ENCODE peak calls at places on chromosomes 1 and 21, in seven cellular contexts. One of them, this sample, is unnamed.

GRCh38 chr1:244419004-244419403 is 32.7 kb downstream of the ADSS2 start:
- DNase-seq in GM23338: no peak
- DNase-seq in HCT116: no peak
- DNase-seq in brain microvascular endothelial cell: no peak
- DNase-seq in K562: no peak
- DNase-seq in body of pancreas: no peak
- DNase-seq in vagina: no peak
- DNase-seq in this sample: no peak

GRCh38 chr1:182056596-182057366 is 4.7 kb downstream of the ZNF648 start:
- DNase-seq in GM23338: peak
- DNase-seq in vagina: no peak
- DNase-seq in HCT116: no peak
- DNase-seq in body of pancreas: no peak
- DNase-seq in brain microvascular endothelial cell: no peak
- DNase-seq in K562: no peak
- DNase-seq in this sample: no peak

GRCh38 chr1:47752048-47752451 is 245.1 kb downstream of the TRABD2B start:
- DNase-seq in body of pancreas: no peak
- DNase-seq in K562: no peak
- DNase-seq in vagina: no peak
- DNase-seq in GM23338: no peak
- DNase-seq in brain microvascular endothelial cell: no peak
- DNase-seq in HCT116: no peak
- DNase-seq in this sample: peak

GRCh38 chr1:241499910-241500309 is 19.6 kb downstream of the FH start:
- DNase-seq in HCT116: no peak
- DNase-seq in vagina: no peak
- DNase-seq in GM23338: peak
- DNase-seq in K562: peak
- DNase-seq in body of pancreas: no peak
- DNase-seq in brain microvascular endothelial cell: peak
- DNase-seq in this sample: no peak

GRCh38 chr1:85465099-85465790 is at the start of gene DDAH1:
- DNase-seq in vagina: no peak
- DNase-seq in K562: no peak
- DNase-seq in HCT116: peak
- DNase-seq in GM23338: peak
- DNase-seq in brain microvascular endothelial cell: peak
- DNase-seq in body of pancreas: peak
- DNase-seq in this sample: peak

GRCh38 chr21:26732442-26733221 is 112.6 kb downstream of the ADAMTS1 start:
- DNase-seq in vagina: no peak
- DNase-seq in brain microvascular endothelial cell: peak
- DNase-seq in GM23338: peak
- DNase-seq in body of pancreas: peak
- DNase-seq in K562: no peak
- DNase-seq in HCT116: no peak
- DNase-seq in this sample: peak

GRCh38 chr1:32613472-32613871 is 36.9 kb downstream of the ZBTB8OS start:
- DNase-seq in HCT116: no peak
- DNase-seq in brain microvascular endothelial cell: no peak
- DNase-seq in K562: no peak
- DNase-seq in vagina: no peak
- DNase-seq in body of pancreas: no peak
- DNase-seq in GM23338: no peak
- DNase-seq in this sample: no peak

GRCh38 chr1:240000634-240001033 is 91.0 kb upstream of the FMN2 start:
- DNase-seq in vagina: no peak
- DNase-seq in brain microvascular endothelial cell: peak
- DNase-seq in HCT116: no peak
- DNase-seq in body of pancreas: no peak
- DNase-seq in GM23338: no peak
- DNase-seq in K562: no peak
- DNase-seq in this sample: no peak

GRCh38 chr1:70583522-70583921 is 172.5 kb downstream of the CTH start:
- DNase-seq in HCT116: no peak
- DNase-seq in GM23338: no peak
- DNase-seq in brain microvascular endothelial cell: no peak
- DNase-seq in K562: no peak
- DNase-seq in vagina: no peak
- DNase-seq in body of pancreas: no peak
- DNase-seq in this sample: no peak

GRCh38 chr1:156373546-156373945 is 4.5 kb downstream of the RHBG start:
- DNase-seq in body of pancreas: no peak
- DNase-seq in HCT116: no peak
- DNase-seq in GM23338: no peak
- DNase-seq in brain microvascular endothelial cell: no peak
- DNase-seq in vagina: no peak
- DNase-seq in K562: no peak
- DNase-seq in this sample: no peak

GRCh38 chr1:164713446-164714204 is 154.6 kb downstream of the PBX1 start:
- DNase-seq in K562: no peak
- DNase-seq in body of pancreas: no peak
- DNase-seq in GM23338: no peak
- DNase-seq in vagina: no peak
- DNase-seq in HCT116: no peak
- DNase-seq in brain microvascular endothelial cell: no peak
- DNase-seq in this sample: no peak

GRCh38 chr1:64487061-64487460 is 17.1 kb downstream of the CACHD1 start:
- DNase-seq in HCT116: no peak
- DNase-seq in vagina: no peak
- DNase-seq in K562: no peak
- DNase-seq in GM23338: peak
- DNase-seq in brain microvascular endothelial cell: no peak
- DNase-seq in body of pancreas: no peak
- DNase-seq in this sample: no peak

GRCh38 chr1:64483711-64484454 is 14.0 kb downstream of the CACHD1 start:
- DNase-seq in HCT116: no peak
- DNase-seq in body of pancreas: no peak
- DNase-seq in brain microvascular endothelial cell: no peak
- DNase-seq in vagina: no peak
- DNase-seq in GM23338: peak
- DNase-seq in K562: no peak
- DNase-seq in this sample: no peak

GRCh38 chr1:64482720-64483119 is 12.8 kb downstream of the CACHD1 start:
- DNase-seq in body of pancreas: no peak
- DNase-seq in brain microvascular endothelial cell: no peak
- DNase-seq in HCT116: no peak
- DNase-seq in vagina: no peak
- DNase-seq in GM23338: no peak
- DNase-seq in K562: no peak
- DNase-seq in this sample: no peak

GRCh38 chr1:64486193-64486592 is 16.3 kb downstream of the CACHD1 start:
- DNase-seq in brain microvascular endothelial cell: no peak
- DNase-seq in vagina: no peak
- DNase-seq in K562: no peak
- DNase-seq in GM23338: no peak
- DNase-seq in HCT116: no peak
- DNase-seq in body of pancreas: no peak
- DNase-seq in this sample: no peak

DNA sequence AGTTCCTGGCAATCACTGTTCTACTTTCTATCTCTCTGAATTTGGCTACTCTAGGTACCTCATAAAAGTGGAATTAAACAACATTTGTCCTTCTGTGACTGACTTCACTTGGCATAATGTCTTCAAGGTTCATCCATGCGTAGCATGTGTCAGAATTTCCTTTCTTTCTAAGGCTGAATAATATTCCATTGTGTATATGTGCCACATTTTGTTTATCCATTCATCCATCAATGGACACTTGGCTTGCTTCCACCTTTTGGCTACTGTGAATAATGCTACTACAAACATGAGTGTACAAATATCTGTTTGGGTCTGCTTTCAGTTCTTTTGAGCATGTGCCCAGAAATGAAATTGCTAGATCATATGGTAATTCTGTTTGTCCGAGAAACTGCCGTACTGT is 14.7 kb downstream of the CACHD1 start:
- DNase-seq in body of pancreas: no peak
- DNase-seq in GM23338: no peak
- DNase-seq in brain microvascular endothelial cell: no peak
- DNase-seq in vagina: no peak
- DNase-seq in HCT116: no peak
- DNase-seq in K562: no peak
- DNase-seq in this sample: no peak
- H3K27ac ChIP-seq in body of pancreas: no peak
- H3K27ac ChIP-seq in GM23338: no peak
- H3K27ac ChIP-seq in brain microvascular endothelial cell: no peak
- H3K27ac ChIP-seq in vagina: no peak
- H3K27ac ChIP-seq in HCT116: no peak
- H3K27ac ChIP-seq in K562: no peak
- H3K27ac ChIP-seq in this sample: no peak

GRCh38 chr1:89274431-89274857 is 1.8 kb upstream of the GBP5 start:
- DNase-seq in K562: no peak
- DNase-seq in GM23338: no peak
- DNase-seq in vagina: no peak
- DNase-seq in body of pancreas: no peak
- DNase-seq in HCT116: no peak
- DNase-seq in brain microvascular endothelial cell: no peak
- DNase-seq in this sample: no peak

GRCh38 chr1:89279011-89279466 is 6.4 kb upstream of the GBP5 start:
- DNase-seq in GM23338: no peak
- DNase-seq in body of pancreas: no peak
- DNase-seq in HCT116: no peak
- DNase-seq in vagina: no peak
- DNase-seq in K562: no peak
- DNase-seq in brain microvascular endothelial cell: no peak
- DNase-seq in this sample: no peak

GRCh38 chr1:89273324-89273778 is 691 bp upstream of the GBP5 start:
- DNase-seq in brain microvascular endothelial cell: no peak
- DNase-seq in HCT116: no peak
- DNase-seq in GM23338: no peak
- DNase-seq in body of pancreas: no peak
- DNase-seq in vagina: no peak
- DNase-seq in K562: no peak
- DNase-seq in this sample: no peak

GRCh38 chr1:89277725-89278124 is 5.1 kb upstream of the GBP5 start:
- DNase-seq in body of pancreas: no peak
- DNase-seq in vagina: no peak
- DNase-seq in GM23338: no peak
- DNase-seq in brain microvascular endothelial cell: no peak
- DNase-seq in HCT116: no peak
- DNase-seq in K562: no peak
- DNase-seq in this sample: no peak

GRCh38 chr1:89276690-89277089 is 4.0 kb upstream of the GBP5 start:
- DNase-seq in brain microvascular endothelial cell: no peak
- DNase-seq in GM23338: peak
- DNase-seq in vagina: no peak
- DNase-seq in HCT116: no peak
- DNase-seq in K562: no peak
- DNase-seq in body of pancreas: no peak
- DNase-seq in this sample: no peak
- TF ChIP-seq CTCF in brain microvascular endothelial cell: no peak
- TF ChIP-seq CTCF in GM23338: peak
- TF ChIP-seq CTCF in vagina: no peak
- TF ChIP-seq CTCF in HCT116: peak
- TF ChIP-seq CTCF in K562: peak
- TF ChIP-seq CTCF in body of pancreas: no peak
- TF ChIP-seq CTCF in this sample: no peak

GRCh38 chr1:198102454-198102791 is 54.4 kb upstream of the NEK7 start:
- DNase-seq in vagina: no peak
- DNase-seq in K562: no peak
- DNase-seq in brain microvascular endothelial cell: no peak
- DNase-seq in body of pancreas: no peak
- DNase-seq in GM23338: no peak
- DNase-seq in HCT116: no peak
- DNase-seq in this sample: no peak
- H3K27ac ChIP-seq in vagina: no peak
- H3K27ac ChIP-seq in K562: no peak
- H3K27ac ChIP-seq in brain microvascular endothelial cell: no peak
- H3K27ac ChIP-seq in body of pancreas: no peak
- H3K27ac ChIP-seq in GM23338: no peak
- H3K27ac ChIP-seq in HCT116: no peak
- H3K27ac ChIP-seq in this sample: no peak

GRCh38 chr1:234309598-234310459 is 63.4 kb upstream of the COA6 start:
- DNase-seq in HCT116: peak
- DNase-seq in vagina: no peak
- DNase-seq in GM23338: peak
- DNase-seq in K562: peak
- DNase-seq in brain microvascular endothelial cell: peak
- DNase-seq in body of pancreas: peak
- DNase-seq in this sample: peak
- TF ChIP-seq CTCF in HCT116: peak
- TF ChIP-seq CTCF in vagina: peak
- TF ChIP-seq CTCF in GM23338: peak
- TF ChIP-seq CTCF in K562: peak
- TF ChIP-seq CTCF in brain microvascular endothelial cell: peak
- TF ChIP-seq CTCF in body of pancreas: peak
- TF ChIP-seq CTCF in this sample: peak

GRCh38 chr1:45503462-45504360 is 3.6 kb downstream of the MMACHC start:
- DNase-seq in vagina: no peak
- DNase-seq in body of pancreas: no peak
- DNase-seq in GM23338: no peak
- DNase-seq in HCT116: no peak
- DNase-seq in K562: no peak
- DNase-seq in brain microvascular endothelial cell: no peak
- DNase-seq in this sample: no peak
- H3K27ac ChIP-seq in vagina: no peak
- H3K27ac ChIP-seq in body of pancreas: no peak
- H3K27ac ChIP-seq in GM23338: no peak
- H3K27ac ChIP-seq in HCT116: no peak
- H3K27ac ChIP-seq in K562: no peak
- H3K27ac ChIP-seq in brain microvascular endothelial cell: no peak
- H3K27ac ChIP-seq in this sample: no peak

DNA sequence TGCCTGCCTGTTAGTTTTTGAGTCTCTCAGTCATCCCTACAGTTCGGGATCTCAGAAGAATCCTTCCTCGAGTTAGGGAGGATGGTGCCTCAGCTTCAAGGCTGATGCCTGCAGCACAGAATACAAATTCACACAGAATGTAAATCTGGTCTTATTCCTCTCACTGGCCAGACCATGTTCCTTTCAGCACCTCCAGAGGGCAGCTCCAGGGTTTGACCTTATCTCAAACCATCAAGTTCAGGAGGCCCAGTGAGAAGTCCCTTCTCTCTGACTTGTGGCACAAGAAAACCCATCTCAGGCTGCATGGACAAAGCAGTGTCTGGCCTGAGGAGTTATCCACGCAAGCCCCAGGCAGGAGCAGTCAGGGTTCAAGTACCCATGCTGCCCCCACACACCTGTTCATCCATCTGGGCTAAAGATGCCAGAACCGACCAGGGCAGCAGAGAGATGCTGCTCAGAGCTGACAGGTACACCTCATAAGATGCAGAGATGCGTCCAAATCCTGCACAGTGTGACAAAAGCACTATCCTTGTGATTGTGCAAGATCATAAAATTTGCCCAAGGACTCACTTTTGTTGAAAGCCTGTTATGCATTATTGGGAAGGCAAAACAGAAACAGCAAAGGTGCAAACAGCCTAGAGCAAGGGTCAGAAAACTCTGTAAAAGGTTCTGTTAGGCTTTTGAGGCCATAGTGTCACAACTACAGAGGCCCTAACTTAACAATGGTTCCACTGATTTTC is 49.8 kb downstream of the BCAR3 start:
- DNase-seq in GM23338: no peak
- DNase-seq in K562: peak
- DNase-seq in HCT116: no peak
- DNase-seq in brain microvascular endothelial cell: no peak
- DNase-seq in vagina: no peak
- DNase-seq in body of pancreas: no peak
- DNase-seq in this sample: no peak
- TF ChIP-seq CTCF in GM23338: peak
- TF ChIP-seq CTCF in K562: peak
- TF ChIP-seq CTCF in HCT116: peak
- TF ChIP-seq CTCF in brain microvascular endothelial cell: peak
- TF ChIP-seq CTCF in vagina: no peak
- TF ChIP-seq CTCF in body of pancreas: peak
- TF ChIP-seq CTCF in this sample: no peak

This sample was measured in stomach.